ENCODE peak calls at places on chromosome 17, in eight cellular contexts. One of them, this sample, is unnamed.

GRCh38 chr17:58232707-58233156 is 5.7 kb upstream of the LPO start:
- DNase-seq in upper lobe of right lung: peak; percentile 70
- DNase-seq in cardiac muscle cell: no peak
- DNase-seq in neural progenitor cell: no peak
- DNase-seq in HCT116: no peak
- DNase-seq in breast epithelium: no peak
- DNase-seq in heart right ventricle: no peak
- DNase-seq in endodermal cell: peak; percentile 83
- DNase-seq in this sample: no peak

GRCh38 chr17:51734462-51734861 is 424.1 kb downstream of the CA10 start:
- DNase-seq in heart right ventricle: peak; percentile 23
- DNase-seq in HCT116: peak; percentile 12
- DNase-seq in cardiac muscle cell: no peak
- DNase-seq in endodermal cell: peak; percentile 85
- DNase-seq in upper lobe of right lung: no peak
- DNase-seq in neural progenitor cell: peak; percentile 29
- DNase-seq in breast epithelium: no peak
- DNase-seq in this sample: no peak

GRCh38 chr17:2792541-2793169 is 3.6 kb upstream of the RAP1GAP2 start:
- DNase-seq in HCT116: no peak
- DNase-seq in cardiac muscle cell: no peak
- DNase-seq in endodermal cell: peak; percentile 67
- DNase-seq in heart right ventricle: no peak
- DNase-seq in upper lobe of right lung: no peak
- DNase-seq in breast epithelium: no peak
- DNase-seq in neural progenitor cell: no peak
- DNase-seq in this sample: no peak

GRCh38 chr17:42845918-42846593 is 1.7 kb downstream of the AOC2 start:
- DNase-seq in HCT116: no peak
- DNase-seq in endodermal cell: no peak
- DNase-seq in heart right ventricle: no peak
- DNase-seq in breast epithelium: no peak
- DNase-seq in cardiac muscle cell: no peak
- DNase-seq in neural progenitor cell: no peak
- DNase-seq in upper lobe of right lung: no peak
- DNase-seq in this sample: peak; percentile 65

GRCh38 chr17:81128774-81129173 is 36.5 kb upstream of the PVALEF start:
- DNase-seq in cardiac muscle cell: no peak
- DNase-seq in upper lobe of right lung: no peak
- DNase-seq in heart right ventricle: no peak
- DNase-seq in HCT116: no peak
- DNase-seq in breast epithelium: no peak
- DNase-seq in neural progenitor cell: no peak
- DNase-seq in endodermal cell: no peak
- DNase-seq in this sample: no peak

GRCh38 chr17:18859256-18859655 is 1.3 kb downstream of the PRPSAP2 start:
- DNase-seq in upper lobe of right lung: no peak
- DNase-seq in HCT116: no peak
- DNase-seq in breast epithelium: no peak
- DNase-seq in heart right ventricle: no peak
- DNase-seq in endodermal cell: peak; percentile 47
- DNase-seq in cardiac muscle cell: peak; percentile 18
- DNase-seq in neural progenitor cell: peak; percentile 33
- DNase-seq in this sample: peak; percentile 50

GRCh38 chr17:45902892-45903346 is 8.6 kb downstream of the MAPT start:
- DNase-seq in neural progenitor cell: no peak
- DNase-seq in HCT116: no peak
- DNase-seq in breast epithelium: no peak
- DNase-seq in upper lobe of right lung: no peak
- DNase-seq in endodermal cell: no peak
- DNase-seq in heart right ventricle: no peak
- DNase-seq in cardiac muscle cell: no peak
- DNase-seq in this sample: no peak

GRCh38 chr17:19418312-19418992 is 7.4 kb downstream of the RNF112 start:
- DNase-seq in neural progenitor cell: no peak
- DNase-seq in HCT116: no peak
- DNase-seq in cardiac muscle cell: no peak
- DNase-seq in heart right ventricle: no peak
- DNase-seq in upper lobe of right lung: no peak
- DNase-seq in endodermal cell: peak; percentile 67
- DNase-seq in breast epithelium: no peak
- DNase-seq in this sample: no peak

GRCh38 chr17:27256225-27257030 is 37.5 kb upstream of the WSB1 start:
- DNase-seq in neural progenitor cell: no peak
- DNase-seq in upper lobe of right lung: no peak
- DNase-seq in endodermal cell: no peak
- DNase-seq in heart right ventricle: no peak
- DNase-seq in breast epithelium: no peak
- DNase-seq in HCT116: no peak
- DNase-seq in cardiac muscle cell: no peak
- DNase-seq in this sample: no peak

GRCh38 chr17:3891626-3892094 is 1.2 kb downstream of the CAMKK1 start:
- DNase-seq in cardiac muscle cell: no peak
- DNase-seq in heart right ventricle: no peak
- DNase-seq in breast epithelium: no peak
- DNase-seq in upper lobe of right lung: no peak
- DNase-seq in endodermal cell: peak; percentile 87
- DNase-seq in HCT116: no peak
- DNase-seq in neural progenitor cell: no peak
- DNase-seq in this sample: no peak

GRCh38 chr17:56112086-56112485 is 41.2 kb upstream of the ANKFN1 start:
- DNase-seq in upper lobe of right lung: no peak
- DNase-seq in heart right ventricle: no peak
- DNase-seq in breast epithelium: no peak
- DNase-seq in neural progenitor cell: no peak
- DNase-seq in endodermal cell: no peak
- DNase-seq in HCT116: no peak
- DNase-seq in cardiac muscle cell: no peak
- DNase-seq in this sample: no peak

GRCh38 chr17:5049314-5049819 is 14.1 kb upstream of the SLC52A1 start:
- DNase-seq in neural progenitor cell: no peak
- DNase-seq in HCT116: no peak
- DNase-seq in endodermal cell: no peak
- DNase-seq in heart right ventricle: no peak
- DNase-seq in cardiac muscle cell: no peak
- DNase-seq in upper lobe of right lung: no peak
- DNase-seq in breast epithelium: no peak
- DNase-seq in this sample: no peak
- TF ChIP-seq CTCF in neural progenitor cell: no peak
- TF ChIP-seq CTCF in HCT116: no peak
- TF ChIP-seq CTCF in endodermal cell: no peak
- TF ChIP-seq CTCF in heart right ventricle: no peak
- TF ChIP-seq CTCF in cardiac muscle cell: no peak
- TF ChIP-seq CTCF in upper lobe of right lung: no peak
- TF ChIP-seq CTCF in breast epithelium: no peak
- TF ChIP-seq CTCF in this sample: no peak

GRCh38 chr17:31587462-31587861 is 196.0 kb downstream of the RAB11FIP4 start:
- DNase-seq in heart right ventricle: no peak
- DNase-seq in upper lobe of right lung: no peak
- DNase-seq in cardiac muscle cell: no peak
- DNase-seq in endodermal cell: no peak
- DNase-seq in breast epithelium: no peak
- DNase-seq in neural progenitor cell: no peak
- DNase-seq in HCT116: no peak
- DNase-seq in this sample: no peak
- H3K4me1 ChIP-seq in heart right ventricle: peaks cover 11% of the 10 kb centered on the region
- H3K4me1 ChIP-seq in upper lobe of right lung: peaks cover 4% of the 10 kb centered on the region
- H3K4me1 ChIP-seq in cardiac muscle cell: no peaks in the 10 kb centered on the region
- H3K4me1 ChIP-seq in endodermal cell: no peaks in the 10 kb centered on the region
- H3K4me1 ChIP-seq in breast epithelium: no peaks in the 10 kb centered on the region
- H3K4me1 ChIP-seq in neural progenitor cell: no peaks in the 10 kb centered on the region
- H3K4me1 ChIP-seq in HCT116: peaks cover 8% of the 10 kb centered on the region
- H3K4me1 ChIP-seq in this sample: peaks cover 30% of the 10 kb centered on the region

GRCh38 chr17:53129863-53130262 is 692.9 kb upstream of the KIF2B start:
- DNase-seq in endodermal cell: no peak
- DNase-seq in upper lobe of right lung: no peak
- DNase-seq in breast epithelium: no peak
- DNase-seq in HCT116: no peak
- DNase-seq in neural progenitor cell: no peak
- DNase-seq in heart right ventricle: no peak
- DNase-seq in cardiac muscle cell: no peak
- DNase-seq in this sample: no peak

GRCh38 chr17:53122966-53123365 is 699.8 kb upstream of the KIF2B start:
- DNase-seq in endodermal cell: no peak
- DNase-seq in breast epithelium: no peak
- DNase-seq in HCT116: no peak
- DNase-seq in cardiac muscle cell: no peak
- DNase-seq in upper lobe of right lung: no peak
- DNase-seq in heart right ventricle: no peak
- DNase-seq in neural progenitor cell: no peak
- DNase-seq in this sample: no peak

GRCh38 chr17:53127331-53127730 is 695.4 kb upstream of the KIF2B start:
- DNase-seq in heart right ventricle: no peak
- DNase-seq in HCT116: no peak
- DNase-seq in breast epithelium: no peak
- DNase-seq in upper lobe of right lung: no peak
- DNase-seq in cardiac muscle cell: no peak
- DNase-seq in neural progenitor cell: no peak
- DNase-seq in endodermal cell: no peak
- DNase-seq in this sample: no peak
- TF ChIP-seq CTCF in heart right ventricle: no peak
- TF ChIP-seq CTCF in HCT116: no peak
- TF ChIP-seq CTCF in breast epithelium: no peak
- TF ChIP-seq CTCF in upper lobe of right lung: no peak
- TF ChIP-seq CTCF in cardiac muscle cell: no peak
- TF ChIP-seq CTCF in neural progenitor cell: no peak
- TF ChIP-seq CTCF in endodermal cell: no peak
- TF ChIP-seq CTCF in this sample: no peak

DNA sequence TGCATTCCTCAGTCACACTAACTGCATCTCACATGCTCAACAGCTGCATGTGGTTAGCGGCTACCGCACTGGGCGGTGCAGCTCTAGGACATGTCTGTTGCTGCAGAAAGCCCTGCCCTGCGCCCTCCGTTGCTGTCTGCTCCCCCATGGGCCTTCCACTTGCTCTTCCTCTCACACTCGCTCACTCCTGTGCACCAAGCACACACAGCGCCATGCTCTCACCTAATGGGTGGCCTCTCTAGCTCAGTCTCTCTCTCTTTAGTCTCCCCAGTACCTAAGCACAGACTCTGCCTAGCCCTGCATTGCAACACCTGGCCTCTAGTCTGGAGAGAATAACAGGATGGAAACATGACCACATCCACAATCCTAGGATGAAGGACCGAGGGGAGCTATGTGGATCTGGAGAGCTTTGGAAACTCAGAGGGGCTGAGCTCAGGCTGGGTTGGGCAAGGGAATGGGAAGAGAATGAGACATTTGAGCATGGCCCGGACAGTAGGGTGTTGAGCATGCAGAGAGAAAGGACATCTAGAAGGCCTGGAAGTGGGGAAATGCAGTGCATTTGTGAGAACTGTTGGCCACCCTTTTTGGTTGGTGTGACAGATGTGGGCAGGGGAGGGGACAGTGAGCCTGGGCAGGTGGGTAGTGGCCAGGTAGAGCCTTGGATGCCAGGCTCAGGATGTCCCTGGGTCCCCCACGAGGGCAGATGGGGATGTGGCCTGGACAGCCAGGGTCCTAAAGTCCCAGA is 16.0 kb downstream of the SGCA start:
- DNase-seq in neural progenitor cell: no peak
- DNase-seq in breast epithelium: no peak
- DNase-seq in endodermal cell: no peak
- DNase-seq in cardiac muscle cell: no peak
- DNase-seq in HCT116: no peak
- DNase-seq in heart right ventricle: no peak
- DNase-seq in upper lobe of right lung: no peak
- DNase-seq in this sample: no peak
- H3K4me1 ChIP-seq in neural progenitor cell: peaks cover 33% of the 10 kb centered on the region
- H3K4me1 ChIP-seq in breast epithelium: peaks cover 10% of the 10 kb centered on the region
- H3K4me1 ChIP-seq in endodermal cell: peaks cover 3% of the 10 kb centered on the region
- H3K4me1 ChIP-seq in cardiac muscle cell: peaks cover 24% of the 10 kb centered on the region
- H3K4me1 ChIP-seq in HCT116: peaks cover 25% of the 10 kb centered on the region
- H3K4me1 ChIP-seq in heart right ventricle: peaks cover 28% of the 10 kb centered on the region
- H3K4me1 ChIP-seq in upper lobe of right lung: peaks cover 26% of the 10 kb centered on the region
- H3K4me1 ChIP-seq in this sample: peaks cover 41% of the 10 kb centered on the region

GRCh38 chr17:21528031-21528684 is 152.0 kb downstream of the KCNJ12 start:
- DNase-seq in heart right ventricle: no peak
- DNase-seq in neural progenitor cell: no peak
- DNase-seq in breast epithelium: no peak
- DNase-seq in HCT116: no peak
- DNase-seq in endodermal cell: no peak
- DNase-seq in cardiac muscle cell: no peak
- DNase-seq in upper lobe of right lung: no peak
- DNase-seq in this sample: no peak

GRCh38 chr17:21523482-21524210 is 147.5 kb downstream of the KCNJ12 start:
- DNase-seq in heart right ventricle: no peak
- DNase-seq in endodermal cell: peak; percentile 28
- DNase-seq in HCT116: no peak
- DNase-seq in cardiac muscle cell: peak; percentile 12
- DNase-seq in neural progenitor cell: no peak
- DNase-seq in breast epithelium: no peak
- DNase-seq in upper lobe of right lung: no peak
- DNase-seq in this sample: no peak

GRCh38 chr17:21522755-21523154 is 146.6 kb downstream of the KCNJ12 start:
- DNase-seq in HCT116: no peak
- DNase-seq in upper lobe of right lung: no peak
- DNase-seq in cardiac muscle cell: no peak
- DNase-seq in endodermal cell: peak; percentile 20
- DNase-seq in heart right ventricle: no peak
- DNase-seq in breast epithelium: no peak
- DNase-seq in neural progenitor cell: no peak
- DNase-seq in this sample: no peak

GRCh38 chr17:21524211-21524591 is 148.0 kb downstream of the KCNJ12 start:
- DNase-seq in HCT116: no peak
- DNase-seq in endodermal cell: peak; percentile 24
- DNase-seq in breast epithelium: no peak
- DNase-seq in cardiac muscle cell: no peak
- DNase-seq in upper lobe of right lung: no peak
- DNase-seq in heart right ventricle: no peak
- DNase-seq in neural progenitor cell: no peak
- DNase-seq in this sample: no peak

DNA sequence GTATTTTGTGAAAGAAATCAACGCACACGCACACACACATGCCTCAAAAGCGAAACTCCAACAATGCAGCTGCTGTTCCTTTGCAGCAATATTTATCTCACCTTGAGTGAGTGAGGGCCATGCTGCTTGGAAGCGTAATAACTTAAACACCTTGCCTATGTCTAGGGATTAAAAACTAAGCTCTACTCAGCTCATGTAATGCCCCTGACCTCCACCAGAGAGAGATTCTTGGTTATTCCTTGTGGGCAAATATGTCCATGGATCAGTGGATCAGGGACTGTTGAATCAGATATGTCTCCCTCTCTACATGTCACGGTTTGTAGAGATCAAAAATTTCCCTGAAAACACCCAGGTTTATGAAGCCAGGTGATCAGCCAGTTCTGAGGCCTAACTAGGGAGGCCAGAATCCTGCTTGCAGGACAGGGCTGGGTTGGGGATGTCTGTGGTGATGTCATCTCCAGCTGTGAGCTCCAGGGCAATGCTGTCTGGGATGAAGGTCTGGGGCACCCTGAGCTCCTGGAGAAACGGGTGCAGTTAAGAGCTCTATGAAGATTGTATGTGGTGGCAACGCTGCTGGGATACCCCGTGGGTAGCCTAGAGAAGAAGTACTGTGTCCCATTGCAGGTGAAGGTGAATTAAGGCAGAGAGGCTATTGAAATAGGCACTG is 149.4 kb downstream of the KCNJ12 start:
- DNase-seq in cardiac muscle cell: no peak
- DNase-seq in HCT116: no peak
- DNase-seq in breast epithelium: no peak
- DNase-seq in neural progenitor cell: no peak
- DNase-seq in upper lobe of right lung: no peak
- DNase-seq in heart right ventricle: no peak
- DNase-seq in endodermal cell: peak; percentile 33
- DNase-seq in this sample: no peak
- TF ChIP-seq CTCF in cardiac muscle cell: no peak
- TF ChIP-seq CTCF in HCT116: peak; percentile 35
- TF ChIP-seq CTCF in breast epithelium: no peak
- TF ChIP-seq CTCF in neural progenitor cell: no peak
- TF ChIP-seq CTCF in upper lobe of right lung: no peak
- TF ChIP-seq CTCF in heart right ventricle: no peak
- TF ChIP-seq CTCF in endodermal cell: peak; percentile 45
- TF ChIP-seq CTCF in this sample: no peak

GRCh38 chr17:65530985-65531507 is 30.4 kb downstream of the AXIN2 start:
- DNase-seq in heart right ventricle: no peak
- DNase-seq in upper lobe of right lung: no peak
- DNase-seq in cardiac muscle cell: peak; percentile 48
- DNase-seq in HCT116: no peak
- DNase-seq in neural progenitor cell: peak; percentile 28
- DNase-seq in endodermal cell: peak; percentile 45
- DNase-seq in breast epithelium: no peak
- DNase-seq in this sample: no peak
- H3K4me1 ChIP-seq in heart right ventricle: peaks cover 31% of the 10 kb centered on the region
- H3K4me1 ChIP-seq in upper lobe of right lung: peaks cover 42% of the 10 kb centered on the region
- H3K4me1 ChIP-seq in cardiac muscle cell: peaks cover 27% of the 10 kb centered on the region
- H3K4me1 ChIP-seq in HCT116: no peaks in the 10 kb centered on the region
- H3K4me1 ChIP-seq in neural progenitor cell: peaks cover 23% of the 10 kb centered on the region
- H3K4me1 ChIP-seq in endodermal cell: peaks cover 27% of the 10 kb centered on the region
- H3K4me1 ChIP-seq in breast epithelium: peaks cover 13% of the 10 kb centered on the region
- H3K4me1 ChIP-seq in this sample: peaks cover 9% of the 10 kb centered on the region